ENCODE peak calls at places on chromosome 13, in four cellular contexts. H is IMR-90, R is PC-9, U is neural crest cell. T is an unnamed sample.

GRCh38 chr13:112845511-112846144 is 123.4 kb upstream of the MCF2L start:
- DNase-seq in H (no peak), R (no peak), U (no peak), T (no peak)

GRCh38 chr13:93450226-93450625 is 223.6 kb downstream of the GPC6 start:
- DNase-seq in H (peak; percentile 73), R (no peak), U (no peak), T (no peak)

GRCh38 chr13:26518433-26519084 is 38.9 kb upstream of the WASF3 start:
- DNase-seq in H (no peak), R (no peak), U (no peak), T (no peak)

GRCh38 chr13:40187836-40188591 is 478.4 kb downstream of the FOXO1 start:
- DNase-seq in H (no peak), R (no peak), U (no peak), T (no peak)

GRCh38 chr13:91264484-91264883 is 83.0 kb upstream of the MIR17HG start:
- DNase-seq in H (no peak), R (no peak), U (no peak), T (no peak)

GRCh38 chr13:40600145-40600751 is 66.2 kb downstream of the FOXO1 start:
- DNase-seq in H (no peak), R (no peak), U (no peak), T (no peak)

GRCh38 chr13:39952244-39953233 is 297.1 kb downstream of the COG6 start:
- DNase-seq in H (peak; percentile 11), R (no peak), U (no peak), T (no peak)

GRCh38 chr13:68232351-68233130 is 1002.4 kb upstream of the PCDH9 start:
- DNase-seq in H (no peak), R (no peak), U (no peak), T (no peak)

GRCh38 chr13:47813683-47814082 is 187.4 kb downstream of the SUCLA2 start:
- DNase-seq in H (no peak), R (no peak), U (no peak), T (no peak)

GRCh38 chr13:47499358-47500150 is 501.5 kb downstream of the SUCLA2 start:
- DNase-seq in H (peak; percentile 95), R (peak; percentile 36), U (no peak), T (peak; percentile 73)

GRCh38 chr13:51225034-51225433 is 2.8 kb downstream of the FAM124A start:
- DNase-seq in H (no peak), R (no peak), U (no peak), T (no peak)

GRCh38 chr13:106083620-106084350 is 451.7 kb downstream of the EFNB2 start:
- DNase-seq in H (peak; percentile 54), R (peak; percentile 44), U (no peak), T (peak; percentile 31)

GRCh38 chr13:112776354-112776753 is 86.5 kb downstream of the ATP11A start:
- DNase-seq in H (no peak), R (no peak), U (no peak), T (no peak)

GRCh38 chr13:38951525-38952313 is 38.9 kb downstream of the STOML3 start:
- DNase-seq in H (no peak), R (no peak), U (no peak), T (no peak)

GRCh38 chr13:98443329-98443728 is 133.6 kb downstream of the STK24 start:
- DNase-seq in H (peak; percentile 92), R (peak; percentile 43), U (no peak), T (peak; percentile 52)

GRCh38 chr13:44132710-44133109 is 240.9 kb upstream of the SERP2 start:
- DNase-seq in H (peak; percentile 71), R (peak; percentile 36), U (no peak), T (no peak)

GRCh38 chr13:25375727-25376358 is 4.1 kb downstream of the ATP8A2 start:
- DNase-seq in H (peak; percentile 31), R (no peak), U (peak; percentile 51), T (peak; percentile 15)

GRCh38 chr13:25678398-25678797 is 306.6 kb downstream of the ATP8A2 start:
- DNase-seq in H (no peak), R (no peak), U (no peak), T (no peak)

GRCh38 chr13:59447031-59447430 is 716.7 kb downstream of the DIAPH3 start:
- DNase-seq in H (no peak), R (no peak), U (no peak), T (no peak)

GRCh38 chr13:50014404-50014803 is 840 bp upstream of the KCNRG start:
- DNase-seq in H (no peak), R (no peak), U (no peak), T (no peak)

GRCh38 chr13:102045713-102046112 is 356.1 kb downstream of the FGF14 start:
- DNase-seq in H (no peak), R (no peak), U (no peak), T (no peak)

GRCh38 chr13:106532111-106532929 is 3.1 kb downstream of the EFNB2 start:
- DNase-seq in H (peak; percentile 32), R (no peak), U (no peak), T (no peak)

GRCh38 chr13:50078512-50079277 is 63.5 kb downstream of the KCNRG start:
- DNase-seq in H (no peak), R (no peak), U (no peak), T (no peak)

GRCh38 chr13:101499406-101499805 is 46.9 kb downstream of the ITGBL1 start:
- DNase-seq in H (peak; percentile 10), R (peak; percentile 85), U (no peak), T (no peak)

GRCh38 chr13:75968103-75968838 is 332.1 kb downstream of the LMO7 start:
- DNase-seq in H (peak; percentile 26), R (peak; percentile 62), U (no peak), T (no peak)

GRCh38 chr13:70842062-70842644 is 733.9 kb upstream of the KLHL1 start:
- DNase-seq in H (no peak), R (no peak), U (no peak), T (no peak)

GRCh38 chr13:62176051-62176450 is 760.4 kb upstream of the PCDH20 start:
- DNase-seq in H (no peak), R (no peak), U (no peak), T (no peak)

GRCh38 chr13:74288361-74288911 is 154.2 kb upstream of the KLF12 start:
- DNase-seq in H (no peak), R (no peak), U (peak; percentile 14), T (no peak)

GRCh38 chr13:59479629-59480028 is 684.1 kb downstream of the DIAPH3 start:
- DNase-seq in H (no peak), R (no peak), U (no peak), T (no peak)

GRCh38 chr13:23620613-23621315 is 50.6 kb downstream of the TNFRSF19 start:
- DNase-seq in H (no peak), R (no peak), U (no peak), T (no peak)

GRCh38 chr13:59715591-59715990 is 448.1 kb downstream of the DIAPH3 start:
- DNase-seq in H (peak; percentile 3), R (no peak), U (no peak), T (no peak)

GRCh38 chr13:30026093-30026492 is 175.7 kb upstream of the UBL3 start:
- DNase-seq in H (peak; percentile 96), R (no peak), U (no peak), T (no peak)

GRCh38 chr13:96621634-96622033 is 372.6 kb downstream of the OXGR1 start:
- DNase-seq in H (no peak), R (no peak), U (no peak), T (no peak)

GRCh38 chr13:73938375-73939070 is 195.7 kb downstream of the KLF12 start:
- DNase-seq in H (peak; percentile 94), R (peak; percentile 53), U (no peak), T (peak; percentile 0)

GRCh38 chr13:70874646-70875045 is 766.4 kb upstream of the KLHL1 start:
- DNase-seq in H (no peak), R (no peak), U (no peak), T (no peak)

T was measured in Caki2.